ENCODE peak calls at places on chromosomes 7 and 10, in eight cellular contexts. J is upper lobe of right lung, D is epithelial cell of esophagus, R is cardiac fibroblast, G is heart left ventricle, N is lung, X is B cell, A is OCI-LY7. W is an unnamed sample.

GRCh38 chr7:130598056-130598455 is 70.5 kb downstream of the COPG2 start:
- DNase-seq in J (no peak), D (peak), R (no peak), G (no peak), N (no peak), X (no peak), A (no peak), W (no peak)

GRCh38 chr10:116162851-116163250 is 110.2 kb downstream of the GFRA1 start:
- DNase-seq in J (no peak), D (no peak), R (no peak), G (no peak), N (no peak), X (no peak), A (no peak), W (no peak)

GRCh38 chr7:4769753-4770152 is 5.7 kb upstream of the AP5Z1 start:
- DNase-seq in J (no peak), D (no peak), R (peak), G (no peak), N (peak), X (no peak), A (no peak), W (no peak)

GRCh38 chr10:101353692-101354583 is at the start of gene BTRC:
- DNase-seq in J (peak), D (peak), R (peak), G (peak), N (peak), X (peak), A (peak), W (peak)

GRCh38 chr10:130771491-130771890 is 540.0 kb downstream of the TCERG1L start:
- DNase-seq in J (peak), D (no peak), R (no peak), G (no peak), N (no peak), X (no peak), A (no peak), W (no peak)

GRCh38 chr10:26557641-26558014 is 119.5 kb downstream of the APBB1IP start:
- DNase-seq in J (no peak), D (no peak), R (peak), G (no peak), N (no peak), X (no peak), A (no peak), W (no peak)

GRCh38 chr10:72692897-72693598 is 1.1 kb downstream of the MCU start:
- DNase-seq in J (no peak), D (peak), R (peak), G (no peak), N (no peak), X (no peak), A (peak), W (peak)

GRCh38 chr7:3095046-3095445 is 51.4 kb upstream of the CARD11 start:
- DNase-seq in J (no peak), D (no peak), R (no peak), G (peak), N (no peak), X (peak), A (peak), W (peak)

GRCh38 chr10:10826125-10826524 is 191.5 kb upstream of the CELF2 start:
- DNase-seq in J (no peak), D (peak), R (peak), G (no peak), N (no peak), X (no peak), A (no peak), W (no peak)

GRCh38 chr7:909358-910329 is 33.3 kb downstream of the GET4 start:
- DNase-seq in J (peak), D (peak), R (peak), G (peak), N (peak), X (peak), A (peak), W (no peak)

GRCh38 chr10:7671121-7671520 is 4.4 kb upstream of the ITIH5 start:
- DNase-seq in J (no peak), D (no peak), R (no peak), G (no peak), N (no peak), X (no peak), A (no peak), W (no peak)

GRCh38 chr7:86313842-86314241 is 329.9 kb upstream of the GRM3 start:
- DNase-seq in J (no peak), D (no peak), R (no peak), G (no peak), N (no peak), X (no peak), A (no peak), W (no peak)

GRCh38 chr10:68348265-68348741 is 15.6 kb upstream of the PBLD start:
- DNase-seq in J (no peak), D (peak), R (peak), G (no peak), N (no peak), X (peak), A (peak), W (peak)

GRCh38 chr10:74213571-74214162 is 62.6 kb downstream of the ADK start:
- DNase-seq in J (peak), D (peak), R (peak), G (no peak), N (no peak), X (peak), A (peak), W (peak)

GRCh38 chr7:111437736-111438135 is 124.6 kb downstream of the IMMP2L start:
- DNase-seq in J (no peak), D (peak), R (peak), G (no peak), N (no peak), X (no peak), A (no peak), W (no peak)

GRCh38 chr7:90595801-90596683 is at the start of gene CDK14:
- DNase-seq in J (peak), D (peak), R (peak), G (peak), N (peak), X (peak), A (peak), W (peak)

GRCh38 chr7:34260282-34260681 is 354.9 kb downstream of the BMPER start:
- DNase-seq in J (no peak), D (peak), R (peak), G (no peak), N (no peak), X (no peak), A (no peak), W (no peak)

GRCh38 chr7:95596183-95597135 is at the start of gene PDK4:
- DNase-seq in J (peak), D (peak), R (peak), G (peak), N (peak), X (peak), A (no peak), W (no peak)

GRCh38 chr7:20798694-20799121 is 12.0 kb upstream of the SP8 start:
- DNase-seq in J (no peak), D (no peak), R (no peak), G (no peak), N (no peak), X (no peak), A (no peak), W (no peak)

GRCh38 chr10:7485267-7485601 is 74.4 kb upstream of the SFMBT2 start:
- DNase-seq in J (no peak), D (no peak), R (no peak), G (no peak), N (no peak), X (no peak), A (no peak), W (no peak)

GRCh38 chr7:26166681-26167266 is 14.8 kb downstream of the NFE2L3 start:
- DNase-seq in J (no peak), D (no peak), R (no peak), G (no peak), N (no peak), X (no peak), A (no peak), W (peak)

GRCh38 chr7:140383954-140384713 is 14.2 kb downstream of the SLC37A3 start:
- DNase-seq in J (no peak), D (no peak), R (no peak), G (no peak), N (no peak), X (no peak), A (no peak), W (no peak)

GRCh38 chr7:47817922-47818321 is 130.3 kb downstream of the PKD1L1 start:
- DNase-seq in J (peak), D (peak), R (peak), G (no peak), N (no peak), X (no peak), A (no peak), W (no peak)

DNA sequence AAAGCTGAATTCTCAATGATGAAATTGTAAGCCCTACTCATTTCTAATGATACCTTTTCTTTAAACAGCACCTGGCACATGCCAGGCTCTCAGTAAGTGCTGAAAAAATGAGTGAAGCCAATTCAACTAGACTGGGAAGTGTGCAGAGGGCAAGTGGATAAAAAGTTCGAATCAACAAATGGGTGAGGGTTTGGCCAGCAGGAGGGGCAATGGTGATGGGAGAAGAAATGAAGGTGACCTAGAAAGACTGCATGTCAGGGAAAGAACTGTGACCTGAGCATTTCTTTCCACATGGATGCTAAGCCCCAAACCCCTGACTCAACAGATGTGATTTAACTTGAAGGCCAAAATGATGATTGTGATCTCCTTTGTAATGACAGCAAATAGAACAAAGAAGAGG is 54.6 kb downstream of the DKK1 start:
- DNase-seq in J (no peak), D (peak), R (no peak), G (no peak), N (no peak), X (no peak), A (no peak), W (no peak)
- TF ChIP-seq CTCF in J (no peak), D (no peak), R (no peak), G (no peak), N (no peak), X (no peak), A (no peak), W (no peak)

DNA sequence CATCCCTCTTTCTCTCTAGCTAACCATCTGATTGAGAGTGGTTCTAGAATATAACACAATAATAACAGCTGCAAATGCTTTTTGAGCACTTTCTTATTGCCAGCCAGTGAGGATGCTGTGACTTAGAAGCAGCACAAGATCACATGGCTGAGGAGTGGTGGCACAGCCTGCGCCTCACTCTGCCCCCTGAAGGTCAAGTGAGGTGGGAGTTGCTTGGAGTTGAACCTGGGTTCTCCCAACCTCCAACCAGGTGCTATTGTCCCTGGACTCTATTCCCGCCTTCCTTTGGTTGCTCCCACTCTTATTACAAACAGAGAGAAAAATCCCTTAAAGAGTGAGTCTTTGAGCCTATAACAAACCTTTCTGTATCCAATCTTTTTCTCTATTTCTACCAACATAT is 280.3 kb upstream of the PODXL start:
- DNase-seq in J (no peak), D (no peak), R (no peak), G (no peak), N (no peak), X (no peak), A (no peak), W (no peak)
- TF ChIP-seq CTCF in J (no peak), D (no peak), R (no peak), G (no peak), N (no peak), X (no peak), A (no peak), W (no peak)

GRCh38 chr10:89900554-89900953 is 199.2 kb downstream of the KIF20B start:
- DNase-seq in J (no peak), D (no peak), R (no peak), G (no peak), N (no peak), X (no peak), A (no peak), W (no peak)
- TF ChIP-seq CTCF in J (no peak), D (no peak), R (no peak), G (no peak), N (no peak), X (no peak), A (no peak), W (no peak)

GRCh38 chr7:32865448-32865847 is 26.1 kb downstream of the KBTBD2 start:
- DNase-seq in J (no peak), D (no peak), R (no peak), G (no peak), N (no peak), X (no peak), A (no peak), W (no peak)
- TF ChIP-seq CTCF in J (no peak), D (no peak), R (no peak), G (no peak), N (no peak), X (no peak), A (no peak), W (no peak)

GRCh38 chr10:35595106-35595505 is 10.0 kb upstream of the GJD4 start:
- DNase-seq in J (no peak), D (no peak), R (no peak), G (no peak), N (no peak), X (no peak), A (no peak), W (no peak)

GRCh38 chr10:35605191-35605590 is at the start of gene GJD4:
- DNase-seq in J (no peak), D (no peak), R (no peak), G (no peak), N (no peak), X (no peak), A (no peak), W (no peak)

GRCh38 chr10:35594115-35594849 is 10.9 kb upstream of the GJD4 start:
- DNase-seq in J (no peak), D (no peak), R (no peak), G (no peak), N (no peak), X (no peak), A (no peak), W (no peak)

GRCh38 chr10:35598379-35598778 is 6.8 kb upstream of the GJD4 start:
- DNase-seq in J (no peak), D (no peak), R (peak), G (no peak), N (no peak), X (no peak), A (no peak), W (no peak)

GRCh38 chr10:35600193-35600592 is 4.9 kb upstream of the GJD4 start:
- DNase-seq in J (no peak), D (no peak), R (peak), G (no peak), N (no peak), X (no peak), A (no peak), W (no peak)
- TF ChIP-seq CTCF in J (no peak), D (no peak), R (peak), G (no peak), N (no peak), X (no peak), A (peak), W (no peak)

DNA sequence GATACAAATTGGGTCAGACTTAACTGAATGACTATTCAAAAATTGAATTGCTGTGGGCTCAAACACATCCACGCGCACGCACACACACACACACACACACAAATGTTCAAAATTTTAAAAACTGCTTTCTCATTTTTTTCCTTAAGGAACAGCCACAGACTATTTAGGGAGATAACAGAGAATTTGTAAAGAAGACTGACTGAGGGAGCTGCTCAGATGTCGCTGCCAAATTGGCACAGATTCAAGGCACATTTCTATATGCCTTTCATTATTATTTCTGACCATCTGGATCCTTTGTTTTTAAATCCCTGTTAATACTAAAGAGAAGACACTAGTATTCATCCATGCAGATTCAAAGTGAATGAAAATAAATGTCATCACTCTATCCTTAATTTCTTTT is 154.8 kb downstream of the DGKB start:
- DNase-seq in J (no peak), D (no peak), R (peak), G (no peak), N (no peak), X (no peak), A (no peak), W (no peak)
- TF ChIP-seq CTCF in J (no peak), D (no peak), R (no peak), G (no peak), N (no peak), X (no peak), A (no peak), W (no peak)

DNA sequence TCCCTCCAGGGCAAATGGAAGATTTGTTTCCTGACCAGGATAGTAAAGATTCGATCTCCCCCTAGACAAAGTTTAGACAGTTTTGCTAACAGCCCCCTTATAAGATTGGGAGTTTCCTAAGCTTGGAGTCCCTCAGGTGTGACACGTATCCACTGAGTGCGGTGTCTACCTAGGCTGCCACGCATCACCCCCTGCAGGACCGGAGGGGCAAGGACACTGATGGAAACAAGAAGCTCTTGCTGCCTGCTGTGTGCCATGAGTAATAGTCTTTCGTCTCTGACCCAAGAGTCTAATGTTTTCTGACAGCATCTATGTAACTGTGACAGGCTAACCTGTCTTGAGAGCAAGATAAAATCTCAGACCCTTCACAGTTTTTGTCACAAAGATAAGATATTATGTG is 173.5 kb downstream of the SEMA3E start:
- DNase-seq in J (no peak), D (no peak), R (no peak), G (no peak), N (no peak), X (no peak), A (no peak), W (peak)
- TF ChIP-seq CTCF in J (no peak), D (peak), R (peak), G (no peak), N (no peak), X (no peak), A (peak), W (no peak)

GRCh38 chr10:89414146-89414878 is at the start of gene IFIT5:
- DNase-seq in J (peak), D (peak), R (peak), G (peak), N (peak), X (peak), A (peak), W (peak)

GRCh38 chr10:89416465-89416864 is 2.1 kb downstream of the IFIT5 start:
- DNase-seq in J (no peak), D (no peak), R (no peak), G (no peak), N (no peak), X (no peak), A (no peak), W (no peak)

GRCh38 chr10:89413398-89413912 is 913 bp upstream of the IFIT5 start:
- DNase-seq in J (no peak), D (no peak), R (no peak), G (no peak), N (no peak), X (no peak), A (no peak), W (no peak)

GRCh38 chr10:89419548-89419947 is 5.2 kb downstream of the IFIT5 start:
- DNase-seq in J (no peak), D (peak), R (peak), G (no peak), N (no peak), X (peak), A (peak), W (peak)

GRCh38 chr10:89414879-89415821 is 782 bp downstream of the IFIT5 start:
- DNase-seq in J (peak), D (peak), R (peak), G (peak), N (peak), X (peak), A (no peak), W (peak)
- TF ChIP-seq CTCF in J (no peak), D (no peak), R (no peak), G (no peak), N (no peak), X (no peak), A (no peak), W (no peak)

DNA sequence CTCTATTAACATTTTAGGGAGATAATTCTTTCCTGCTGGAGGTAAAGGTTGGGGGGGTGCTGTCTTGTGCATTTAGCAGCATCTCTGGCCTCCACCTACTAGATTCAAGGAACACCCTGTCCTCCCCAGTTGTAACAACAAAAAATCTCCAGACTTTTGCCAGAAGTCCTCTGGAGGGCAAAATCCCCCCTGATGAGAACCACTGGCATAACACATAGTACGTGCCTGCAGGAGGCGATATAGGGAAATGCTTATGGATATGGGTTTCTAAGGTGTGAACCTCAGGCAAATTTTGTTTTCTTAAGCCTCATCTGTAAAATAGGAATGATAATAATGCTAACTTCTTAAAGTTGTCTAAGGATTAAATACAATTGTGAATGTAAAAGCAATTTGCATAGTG is 2.9 kb upstream of the OSBPL3 start:
- DNase-seq in J (no peak), D (peak), R (no peak), G (no peak), N (no peak), X (no peak), A (no peak), W (no peak)
- TF ChIP-seq CTCF in J (no peak), D (peak), R (peak), G (no peak), N (no peak), X (no peak), A (peak), W (peak)